ENCODE peak calls at places on chromosomes 16 and 17, in six cellular contexts. E is gastrocnemius medialis, Q is uterus, W is A549, R is breast epithelium, X is HepG2. Z is an unnamed sample.

GRCh38 chr17:79803997-79804855 is 7.3 kb upstream of the CBX8 start:
- DNase-seq in E (no peak), Q (no peak), W (no peak), R (no peak), X (no peak), Z (no peak)

GRCh38 chr16:16009396-16009795 is 60.0 kb downstream of the ABCC1 start:
- DNase-seq in E (peak), Q (no peak), W (no peak), R (no peak), X (no peak), Z (no peak)

GRCh38 chr17:73251871-73252270 is 9.8 kb downstream of the CPSF4L start:
- DNase-seq in E (no peak), Q (no peak), W (no peak), R (no peak), X (no peak), Z (no peak)

GRCh38 chr16:70254095-70254964 is 2.6 kb upstream of the EXOSC6 start:
- DNase-seq in E (no peak), Q (no peak), W (no peak), R (no peak), X (no peak), Z (no peak)

GRCh38 chr16:1535391-1536291 is 2.2 kb downstream of the TMEM204 start:
- DNase-seq in E (no peak), Q (no peak), W (no peak), R (no peak), X (no peak), Z (no peak)

GRCh38 chr17:41610965-41611640 is 1.5 kb downstream of the KRT16 start:
- DNase-seq in E (no peak), Q (no peak), W (no peak), R (no peak), X (no peak), Z (no peak)

GRCh38 chr17:59193463-59193862 is 16.4 kb upstream of the SMG8 start:
- DNase-seq in E (no peak), Q (no peak), W (no peak), R (no peak), X (no peak), Z (no peak)

GRCh38 chr16:78509965-78510364 is 410.5 kb downstream of the WWOX start:
- DNase-seq in E (no peak), Q (no peak), W (no peak), R (no peak), X (no peak), Z (no peak)

GRCh38 chr17:37725601-37726146 is 19.2 kb downstream of the HNF1B start:
- DNase-seq in E (no peak), Q (no peak), W (no peak), R (no peak), X (no peak), Z (no peak)

GRCh38 chr16:67857547-67858233 is 10.2 kb upstream of the CENPT start:
- DNase-seq in E (peak), Q (peak), W (peak), R (peak), X (peak), Z (no peak)

GRCh38 chr16:59154295-59154694 is 420.2 kb upstream of the GOT2 start:
- DNase-seq in E (no peak), Q (no peak), W (no peak), R (no peak), X (no peak), Z (no peak)

GRCh38 chr16:75267631-75268264 is 16.3 kb upstream of the BCAR1 start:
- DNase-seq in E (peak), Q (no peak), W (peak), R (peak), X (peak), Z (no peak)

GRCh38 chr17:20159406-20160075 is 150.4 kb downstream of the SPECC1 start:
- DNase-seq in E (no peak), Q (no peak), W (no peak), R (no peak), X (no peak), Z (no peak)

GRCh38 chr17:74749262-74750038 is 1.0 kb downstream of the NHERF1 start:
- DNase-seq in E (no peak), Q (no peak), W (no peak), R (no peak), X (no peak), Z (no peak)

GRCh38 chr16:78705694-78706093 is 606.2 kb downstream of the WWOX start:
- DNase-seq in E (no peak), Q (no peak), W (peak), R (no peak), X (peak), Z (no peak)

GRCh38 chr16:52547001-52547833 is at the start of gene TOX3:
- DNase-seq in E (no peak), Q (no peak), W (no peak), R (no peak), X (no peak), Z (peak)

GRCh38 chr17:5416886-5417285 is 2.6 kb downstream of the NUP88 start:
- DNase-seq in E (no peak), Q (no peak), W (no peak), R (no peak), X (no peak), Z (no peak)

GRCh38 chr16:30033270-30033669 is 2.2 kb upstream of the TLCD3B start:
- DNase-seq in E (no peak), Q (no peak), W (no peak), R (no peak), X (no peak), Z (no peak)

GRCh38 chr17:12994341-12995074 is 23.3 kb downstream of the ELAC2 start:
- DNase-seq in E (no peak), Q (no peak), W (no peak), R (no peak), X (no peak), Z (no peak)

GRCh38 chr17:49132699-49133364 is at the start of gene B4GALNT2:
- DNase-seq in E (no peak), Q (no peak), W (peak), R (no peak), X (no peak), Z (no peak)

GRCh38 chr17:4189280-4189679 is 46.3 kb downstream of the CYB5D2 start:
- DNase-seq in E (no peak), Q (no peak), W (no peak), R (no peak), X (no peak), Z (no peak)

GRCh38 chr16:58345574-58346354 is 46.5 kb upstream of the GINS3 start:
- DNase-seq in E (no peak), Q (no peak), W (no peak), R (no peak), X (no peak), Z (no peak)

GRCh38 chr16:67339453-67339852 is 12.8 kb downstream of the LRRC36 start:
- DNase-seq in E (no peak), Q (no peak), W (no peak), R (no peak), X (peak), Z (no peak)

GRCh38 chr17:41429667-41430066 is 5.3 kb upstream of the KRT37 start:
- DNase-seq in E (no peak), Q (no peak), W (no peak), R (no peak), X (no peak), Z (no peak)

GRCh38 chr16:26051078-26051477 is 359.3 kb downstream of the HS3ST4 start:
- DNase-seq in E (no peak), Q (no peak), W (no peak), R (no peak), X (no peak), Z (no peak)

GRCh38 chr17:45372325-45372869 is 55.6 kb upstream of the MAP3K14 start:
- DNase-seq in E (no peak), Q (no peak), W (peak), R (no peak), X (no peak), Z (peak)

GRCh38 chr17:17502741-17503565 is 6.8 kb upstream of the RASD1 start:
- DNase-seq in E (no peak), Q (no peak), W (no peak), R (no peak), X (no peak), Z (no peak)

GRCh38 chr16:3490911-3491629 is 4.2 kb downstream of the C16orf90 start:
- DNase-seq in E (no peak), Q (no peak), W (no peak), R (no peak), X (peak), Z (no peak)

GRCh38 chr17:49634487-49634865 is 43.4 kb downstream of the SPOP start:
- DNase-seq in E (no peak), Q (no peak), W (no peak), R (no peak), X (no peak), Z (no peak)

GRCh38 chr17:68288804-68289203 is 2.1 kb downstream of the SLC16A6 start:
- DNase-seq in E (no peak), Q (no peak), W (no peak), R (no peak), X (no peak), Z (no peak)

GRCh38 chr17:57956311-57957119 is 1.3 kb upstream of the CUEDC1 start:
- DNase-seq in E (no peak), Q (no peak), W (no peak), R (peak), X (no peak), Z (no peak)

GRCh38 chr17:7239091-7240027 is at the start of gene PHF23:
- DNase-seq in E (peak), Q (peak), W (peak), R (peak), X (peak), Z (peak)
- TF ChIP-seq POLR2A in E (peak), Q (peak), W (peak), R (peak), X (peak), Z (peak)

DNA sequence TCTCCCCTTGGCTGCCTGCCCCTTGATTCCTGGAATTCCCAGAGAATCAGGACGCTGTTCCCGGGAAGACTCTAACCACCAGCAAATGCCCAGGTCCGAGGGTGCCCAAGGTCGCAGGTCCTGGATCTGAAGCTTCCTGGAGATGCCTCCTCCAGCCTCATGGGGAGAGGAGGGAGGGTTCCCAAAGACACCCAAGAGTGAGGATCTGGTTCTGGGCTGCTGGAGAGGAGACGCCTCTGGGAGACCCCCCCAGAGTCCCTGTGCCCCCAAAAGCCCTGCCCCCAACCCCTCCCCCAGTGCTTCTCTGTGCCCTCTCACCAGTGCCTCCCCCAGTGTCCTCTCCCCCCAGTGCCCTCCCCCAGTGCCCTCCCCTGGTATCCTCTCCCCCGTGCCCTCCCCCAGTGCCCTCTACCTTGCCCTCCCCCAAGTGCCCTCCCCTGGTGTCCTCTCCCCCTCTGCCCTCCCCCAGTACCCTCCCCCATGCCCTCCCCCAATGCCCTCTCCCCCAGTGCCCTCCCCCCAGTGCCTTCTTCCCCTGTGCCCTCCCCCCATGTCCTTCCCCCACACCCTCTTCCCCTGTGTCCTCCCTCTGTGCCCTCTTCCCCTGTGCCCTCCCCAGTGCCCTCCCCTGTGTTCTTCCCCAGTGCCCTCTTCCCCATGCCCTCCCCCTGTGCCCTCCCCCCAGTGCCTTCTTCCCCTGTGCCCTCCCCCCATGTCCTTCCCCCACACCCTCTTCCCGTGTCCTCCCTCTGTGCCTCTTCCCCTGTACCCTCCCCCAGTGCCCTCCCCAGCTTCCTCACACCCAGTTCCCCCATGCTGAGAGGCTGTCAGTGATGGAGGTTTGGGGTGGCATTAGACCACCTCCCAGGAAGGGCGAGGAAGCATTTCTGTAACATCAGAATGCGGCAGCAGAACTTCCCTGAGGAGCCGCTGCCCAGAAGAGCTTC is 6.3 kb upstream of the SECTM1 start:
- DNase-seq in E (no peak), Q (no peak), W (peak), R (no peak), X (no peak), Z (no peak)
- H3K4me3 ChIP-seq in E (peak), Q (peak), W (peak), R (peak), X (peak), Z (peak)

DNA sequence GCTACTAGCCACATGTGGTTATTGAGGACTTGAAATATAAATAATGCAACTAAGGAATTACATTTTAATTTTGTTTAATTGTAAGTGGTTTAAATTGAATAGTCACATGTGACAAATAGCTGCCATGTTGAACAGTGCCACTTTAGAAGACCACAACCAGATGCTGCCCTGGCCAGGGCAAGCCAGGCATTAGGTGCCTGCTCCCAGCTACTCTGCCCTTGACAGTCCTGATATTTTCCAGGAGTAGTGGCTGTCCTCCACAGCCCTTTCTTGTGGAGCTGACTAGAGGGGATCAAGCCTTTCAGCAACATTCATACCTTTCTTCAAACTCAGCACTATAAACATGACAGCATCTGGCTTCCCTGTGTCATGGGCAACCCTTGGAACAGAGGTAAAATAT is 31.0 kb downstream of the TMEM100 start:
- DNase-seq in E (no peak), Q (no peak), W (no peak), R (no peak), X (no peak), Z (no peak)
- H3K27ac ChIP-seq in E (no peak), Q (no peak), W (no peak), R (no peak), X (no peak), Z (no peak)

DNA sequence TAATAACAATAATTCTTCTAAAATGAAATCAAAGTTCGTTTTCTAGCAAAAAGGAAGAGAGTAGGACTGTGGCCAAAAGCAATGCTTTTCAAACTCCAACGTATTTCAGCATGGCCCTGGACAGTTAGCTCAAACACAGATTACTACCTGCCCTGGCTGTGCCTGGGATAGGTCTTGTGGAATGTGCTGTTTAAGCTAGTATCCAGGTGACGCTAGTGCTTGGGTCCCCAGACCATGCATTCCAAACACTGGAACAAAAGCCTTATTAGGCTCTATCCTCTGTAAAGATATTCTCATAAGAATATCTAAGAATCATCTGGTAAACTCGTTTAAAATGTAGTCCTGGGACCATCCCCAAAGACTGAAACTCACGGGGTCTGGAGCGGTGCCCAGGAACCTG is 52.6 kb upstream of the MEAK7 start:
- DNase-seq in E (no peak), Q (no peak), W (no peak), R (no peak), X (no peak), Z (no peak)
- TF ChIP-seq POLR2A in E (no peak), Q (no peak), W (no peak), R (no peak), X (no peak), Z (no peak)

GRCh38 chr16:46629331-46629843 is 8.2 kb upstream of the SHCBP1 start:
- DNase-seq in E (no peak), Q (no peak), W (peak), R (no peak), X (peak), Z (no peak)

GRCh38 chr16:46627746-46628145 is 6.6 kb upstream of the SHCBP1 start:
- DNase-seq in E (no peak), Q (no peak), W (no peak), R (no peak), X (no peak), Z (no peak)

DNA sequence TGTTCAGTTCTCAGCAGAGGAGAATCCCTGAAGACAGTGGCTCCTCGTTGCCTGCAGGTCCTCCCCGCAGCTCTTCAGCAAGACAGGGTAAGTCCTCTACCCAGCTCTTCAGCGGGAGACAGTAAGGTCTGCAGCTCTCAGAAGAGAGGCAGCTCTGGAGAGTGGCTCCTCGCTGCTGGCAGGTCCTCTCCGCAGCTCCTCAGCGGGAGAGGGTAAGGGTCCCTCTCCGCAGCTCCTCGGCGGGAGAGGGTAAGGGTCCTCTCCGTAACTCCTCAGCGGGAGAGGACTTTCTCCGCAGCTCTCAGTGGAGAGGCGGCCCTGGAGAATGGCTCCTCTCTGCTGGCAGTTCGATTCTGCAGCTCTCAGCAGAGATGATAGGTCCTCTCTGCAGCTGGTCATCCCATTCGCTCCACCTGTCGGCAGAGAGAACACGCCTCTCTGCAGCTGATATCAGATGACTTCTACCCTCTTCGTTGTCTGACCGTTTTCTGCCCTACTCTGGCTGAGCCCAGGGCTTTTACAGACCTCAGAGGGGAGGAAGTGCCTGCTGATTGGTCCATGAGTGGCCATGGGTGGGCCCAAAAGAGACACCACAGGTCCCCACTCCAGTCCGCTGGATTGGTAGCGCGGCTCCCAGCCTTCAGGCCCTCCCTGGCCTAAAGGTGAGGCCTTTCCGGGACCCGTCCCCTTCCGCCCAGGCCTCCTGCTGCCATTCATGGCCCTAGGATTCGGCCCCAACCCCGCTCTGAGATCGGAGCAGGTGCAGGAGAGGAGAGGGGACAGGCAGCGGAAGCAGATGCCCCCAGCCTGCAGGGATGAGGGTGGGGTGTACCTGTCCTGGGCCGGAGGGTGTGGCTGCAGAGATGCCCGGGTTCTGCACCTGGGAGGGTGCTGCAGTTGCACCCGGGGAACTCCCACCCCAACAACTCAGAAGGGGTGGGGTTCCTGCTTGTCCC is 11.9 kb upstream of the SHCBP1 start:
- DNase-seq in E (no peak), Q (no peak), W (no peak), R (no peak), X (peak), Z (no peak)
- H3K4me3 ChIP-seq in E (no peak), Q (no peak), W (no peak), R (no peak), X (peak), Z (no peak)

DNA sequence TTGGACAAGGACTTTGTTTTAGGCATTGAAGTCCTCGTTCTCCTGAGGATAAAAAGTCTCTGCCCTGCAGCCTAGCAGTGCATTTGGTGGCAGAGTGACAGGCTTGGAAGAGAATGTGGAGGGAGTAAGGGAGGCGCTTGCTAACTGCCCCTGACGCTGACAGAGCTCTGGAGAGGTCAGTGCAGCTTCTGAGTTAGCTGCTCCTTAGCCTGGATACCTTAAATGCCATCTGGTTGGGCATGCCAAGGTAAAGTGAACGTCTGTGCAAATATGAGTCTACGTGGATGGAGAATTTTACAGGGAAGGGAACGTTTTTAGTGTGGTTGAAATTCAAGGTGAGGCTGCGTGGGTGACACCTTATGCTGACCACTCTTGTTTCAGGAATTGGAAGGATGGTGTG is 44.4 kb downstream of the SEC14L1 start:
- DNase-seq in E (no peak), Q (no peak), W (no peak), R (no peak), X (no peak), Z (no peak)
- H3K27ac ChIP-seq in E (peak), Q (peak), W (no peak), R (peak), X (no peak), Z (no peak)

GRCh38 chr17:31856750-31857149 is 2.3 kb downstream of the COPRS start:
- DNase-seq in E (no peak), Q (no peak), W (no peak), R (no peak), X (no peak), Z (no peak)

GRCh38 chr17:31859487-31860008 is 504 bp upstream of the COPRS start:
- DNase-seq in E (no peak), Q (no peak), W (no peak), R (no peak), X (no peak), Z (no peak)

GRCh38 chr17:31857920-31858646 is 961 bp downstream of the COPRS start:
- DNase-seq in E (no peak), Q (no peak), W (no peak), R (no peak), X (no peak), Z (no peak)

GRCh38 chr17:31854672-31855071 is 4.4 kb downstream of the COPRS start:
- DNase-seq in E (no peak), Q (no peak), W (no peak), R (no peak), X (no peak), Z (no peak)

GRCh38 chr17:31858647-31859486 is at the start of gene COPRS:
- DNase-seq in E (peak), Q (peak), W (peak), R (peak), X (peak), Z (peak)
- TF ChIP-seq POLR2A in E (peak), Q (peak), W (peak), R (no peak), X (peak), Z (peak)

Z was measured in ovary.